ENCODE peak calls at places on chromosomes 16 and 17, in four cellular contexts. W is A172, L is tibial nerve, I is mucosa of descending colon. R is an unnamed sample.

GRCh38 chr16:87855852-87856715 is 13.2 kb downstream of the SLC7A5 start:
- DNase-seq in L (peak; percentile 34), W (peak; percentile 60), I (peak; percentile 70), R (peak; percentile 56)

GRCh38 chr16:31093132-31093703 is 1.4 kb downstream of the VKORC1 start:
- DNase-seq in L (no peak), W (peak; percentile 55), I (no peak), R (no peak)

GRCh38 chr16:89103156-89103555 is 9.5 kb downstream of the ACSF3 start:
- DNase-seq in L (no peak), W (no peak), I (peak; percentile 84), R (no peak)

GRCh38 chr16:81823111-81823510 is 44.0 kb downstream of the PLCG2 start:
- DNase-seq in W (no peak), L (no peak), I (peak; percentile 35), R (peak; percentile 24)

GRCh38 chr17:13073013-13073412 is 55.2 kb upstream of the ELAC2 start:
- DNase-seq in L (no peak), W (no peak), I (no peak), R (no peak)

GRCh38 chr17:78934681-78935418 is 9.7 kb upstream of the TIMP2 start:
- DNase-seq in L (no peak), I (no peak), W (peak; percentile 60), R (no peak)

GRCh38 chr17:73956595-73957465 is 246.6 kb upstream of the RPL38 start:
- DNase-seq in W (peak; percentile 50), L (peak; percentile 35), I (peak; percentile 74), R (peak; percentile 17)

GRCh38 chr17:19867654-19868395 is at the start of gene ULK2:
- DNase-seq in L (peak; percentile 7), W (peak; percentile 22), I (peak; percentile 66), R (peak; percentile 72)

GRCh38 chr16:69405757-69406156 is 18.7 kb upstream of the CYB5B start:
- DNase-seq in L (no peak), I (no peak), W (no peak), R (no peak)

GRCh38 chr16:20243731-20244281 is 83.5 kb downstream of the GP2 start:
- DNase-seq in L (no peak), I (peak; percentile 3), W (no peak), R (no peak)

GRCh38 chr17:77501101-77501566 is 360.4 kb downstream of the SEC14L1 start:
- DNase-seq in L (no peak), W (no peak), I (no peak), R (no peak)

GRCh38 chr17:74201250-74201649 is 2.2 kb upstream of the RPL38 start:
- DNase-seq in I (peak; percentile 76), L (peak; percentile 42), W (no peak), R (peak; percentile 57)

GRCh38 chr17:17919169-17920107 is 52.8 kb downstream of the TOM1L2 start:
- DNase-seq in L (peak; percentile 85), I (peak; percentile 88), W (peak; percentile 77), R (peak; percentile 82)

GRCh38 chr16:56584276-56584675 is 5.1 kb upstream of the MT3 start:
- DNase-seq in I (no peak), L (no peak), W (no peak), R (no peak)

GRCh38 chr17:50263293-50264262 is 10.7 kb upstream of the TMEM92 start:
- DNase-seq in L (no peak), I (no peak), W (no peak), R (no peak)

GRCh38 chr16:84585886-84586285 is 32.0 kb downstream of the COTL1 start:
- DNase-seq in W (no peak), L (no peak), I (no peak), R (no peak)

GRCh38 chr17:835263-835662 is 53.1 kb downstream of the MRM3 start:
- DNase-seq in W (peak; percentile 97), L (peak; percentile 32), I (no peak), R (no peak)

GRCh38 chr16:89383095-89384003 is 107.0 kb downstream of the ANKRD11 start:
- DNase-seq in W (peak; percentile 45), I (peak; percentile 76), L (no peak), R (peak; percentile 48)

GRCh38 chr17:6638046-6638908 is 2.2 kb downstream of the KIAA0753 start:
- DNase-seq in W (no peak), L (no peak), I (no peak), R (no peak)